ENCODE peak calls at places on chromosome 21, in nine cellular contexts. V is GM23338; U is non-pigmented ciliary epithelial cell; A is nucleus accumbens; Y is anterior cingulate cortex; E is amniotic stem cell; S is HFFc6; W is activated effector memory CD4-positive, alpha-beta T cell treated with Interleukin-2 at 50 U/mL for 16 hours; L is AG04450. Z is an unnamed sample.
A peak's percentile ranks its signal among the peaks of the same experiment; 100 is the strongest.

GRCh38 chr21:30463713-30464112 is 16.5 kb downstream of the KRTAP19-1 start:
- DNase-seq in V (peak; percentile 67), U (no peak), A (no peak), Y (no peak), E (no peak), S (no peak), W (no peak), L (no peak), Z (no peak)

GRCh38 chr21:44666401-44667320 is at the start of gene KRTAP12-2:
- DNase-seq in V (no peak), U (no peak), A (no peak), Y (no peak), E (no peak), S (no peak), W (no peak), L (no peak), Z (no peak)

GRCh38 chr21:26032263-26032662 is 138.3 kb downstream of the APP start:
- DNase-seq in V (no peak), U (no peak), A (no peak), Y (no peak), E (no peak), S (no peak), W (no peak), L (no peak), Z (no peak)

GRCh38 chr21:27292851-27293638 is 326.2 kb upstream of the ADAMTS5 start:
- DNase-seq in V (no peak), U (no peak), A (no peak), Y (no peak), E (no peak), S (no peak), W (no peak), L (no peak), Z (no peak)

GRCh38 chr21:18387994-18388393 is 15.6 kb downstream of the TMPRSS15 start:
- DNase-seq in V (peak; percentile 19), U (no peak), A (no peak), Y (no peak), E (no peak), S (no peak), W (no peak), L (no peak), Z (no peak)

GRCh38 chr21:43658769-43659135 is 536 bp downstream of the HSF2BP start:
- DNase-seq in V (no peak), U (no peak), A (no peak), Y (no peak), E (no peak), S (no peak), W (no peak), L (no peak), Z (no peak)

GRCh38 chr21:31517664-31518402 is 141.7 kb upstream of the SOD1 start:
- DNase-seq in V (no peak), U (no peak), A (no peak), Y (no peak), E (no peak), S (no peak), W (no peak), L (no peak), Z (no peak)

GRCh38 chr21:41164052-41164451 is 3.9 kb upstream of the BACE2 start:
- DNase-seq in V (no peak), U (no peak), A (no peak), Y (no peak), E (no peak), S (no peak), W (no peak), L (no peak), Z (no peak)

GRCh38 chr21:14403681-14404318 is 20.9 kb upstream of the HSPA13 start:
- DNase-seq in V (peak; percentile 46), U (peak; percentile 2), A (no peak), Y (no peak), E (no peak), S (peak; percentile 19), W (no peak), L (no peak), Z (no peak)

GRCh38 chr21:14591882-14592281 is 45.8 kb upstream of the SAMSN1 start:
- DNase-seq in V (no peak), U (peak; percentile 14), A (no peak), Y (no peak), E (no peak), S (no peak), W (peak; percentile 4), L (no peak), Z (no peak)

GRCh38 chr21:15761508-15762100 is 31.8 kb downstream of the USP25 start:
- DNase-seq in V (no peak), U (no peak), A (no peak), Y (no peak), E (no peak), S (no peak), W (no peak), L (no peak), Z (no peak)

GRCh38 chr21:42406201-42406601 is 2.5 kb downstream of the UBASH3A start:
- DNase-seq in V (no peak), U (no peak), A (no peak), Y (no peak), E (no peak), S (no peak), W (peak; percentile 39), L (no peak), Z (no peak)

GRCh38 chr21:41548781-41549180 is 40.8 kb upstream of the TMPRSS2 start:
- DNase-seq in V (no peak), U (no peak), A (no peak), Y (no peak), E (no peak), S (no peak), W (no peak), L (no peak), Z (no peak)

GRCh38 chr21:26715878-26716506 is 129.2 kb downstream of the ADAMTS1 start:
- DNase-seq in V (peak; percentile 87), U (no peak), A (peak; percentile 1), Y (no peak), E (peak; percentile 27), S (peak; percentile 47), W (no peak), L (peak; percentile 16), Z (no peak)

GRCh38 chr21:32994305-32994704 is 31.4 kb upstream of the OLIG2 start:
- DNase-seq in V (peak; percentile 57), U (no peak), A (no peak), Y (no peak), E (no peak), S (peak; percentile 21), W (no peak), L (no peak), Z (no peak)

GRCh38 chr21:42056468-42056867 is 14.6 kb upstream of the UMODL1 start:
- DNase-seq in V (no peak), U (no peak), A (no peak), Y (no peak), E (no peak), S (no peak), W (no peak), L (no peak), Z (no peak)

GRCh38 chr21:41832230-41833137 is 46.7 kb downstream of the PRDM15 start:
- DNase-seq in V (no peak), U (no peak), A (no peak), Y (no peak), E (no peak), S (no peak), W (no peak), L (no peak), Z (no peak)

GRCh38 chr21:40841524-40842196 is 5.3 kb downstream of the DSCAM start:
- DNase-seq in V (peak; percentile 61), U (no peak), A (peak; percentile 11), Y (peak; percentile 69), E (peak; percentile 32), S (peak; percentile 24), W (no peak), L (no peak), Z (no peak)

GRCh38 chr21:31673513-31673912 is 14.0 kb downstream of the SOD1 start:
- DNase-seq in V (no peak), U (no peak), A (no peak), Y (no peak), E (no peak), S (no peak), W (no peak), L (no peak), Z (no peak)

GRCh38 chr21:34035619-34036354 is 37.6 kb upstream of the MRPS6 start:
- DNase-seq in V (no peak), U (no peak), A (no peak), Y (no peak), E (no peak), S (no peak), W (no peak), L (no peak), Z (no peak)

Z was measured in activated naive CD8-positive, alpha-beta T cell treated with anti-CD3 and anti-CD28 coated beads, Interleukin-2, amount 50 U/mL, for 16 hours.